ENCODE peak calls at places on chromosomes 16 and 17, in ten cellular contexts. V is gastrocnemius medialis; K is progenitor cell of endocrine pancreas; G is ovary; O is effector memory CD8-positive, alpha-beta T cell; H is Caki2; F is sciatic nerve; W is neural progenitor cell; L is COR-L47; I is anterior cingulate cortex. A is an unnamed sample.
A peak's percentile ranks its signal among the peaks of the same experiment; 100 is the strongest.

GRCh38 chr17:81556175-81556691 is 4.1 kb upstream of the FAAP100 start:
- DNase-seq in V (peak; percentile 67), K (no peak), G (no peak), O (no peak), H (peak; percentile 66), F (no peak), W (no peak), L (no peak), I (no peak), A (peak; percentile 19)

GRCh38 chr17:78939615-78940014 is 14.4 kb upstream of the TIMP2 start:
- DNase-seq in V (no peak), K (no peak), G (no peak), O (no peak), H (peak; percentile 50), F (no peak), W (no peak), L (no peak), I (no peak), A (peak; percentile 16)

GRCh38 chr17:81444610-81445339 is 49.5 kb downstream of the BAHCC1 start:
- DNase-seq in V (no peak), K (no peak), G (no peak), O (no peak), H (no peak), F (no peak), W (no peak), L (no peak), I (no peak), A (no peak)

GRCh38 chr16:58280846-58281301 is 14.0 kb downstream of the PRSS54 start:
- DNase-seq in V (no peak), K (no peak), G (no peak), O (no peak), H (no peak), F (no peak), W (no peak), L (no peak), I (no peak), A (no peak)

GRCh38 chr17:81440511-81441244 is 45.4 kb downstream of the BAHCC1 start:
- DNase-seq in V (no peak), K (peak; percentile 68), G (no peak), O (no peak), H (no peak), F (no peak), W (peak; percentile 80), L (peak; percentile 62), I (no peak), A (no peak)

GRCh38 chr17:16363749-16364536 is 10.7 kb upstream of the CENPV start:
- DNase-seq in V (peak; percentile 48), K (peak; percentile 63), G (peak; percentile 78), O (peak; percentile 61), H (peak; percentile 46), F (peak; percentile 83), W (peak; percentile 88), L (peak; percentile 34), I (no peak), A (peak; percentile 47)

GRCh38 chr16:81442220-81442908 is 2.2 kb upstream of the CMIP start:
- DNase-seq in V (no peak), K (no peak), G (no peak), O (peak; percentile 35), H (no peak), F (no peak), W (no peak), L (no peak), I (no peak), A (no peak)

GRCh38 chr17:68197997-68198930 is 49.6 kb upstream of the AMZ2 start:
- DNase-seq in V (no peak), K (no peak), G (no peak), O (no peak), H (no peak), F (no peak), W (peak; percentile 16), L (no peak), I (no peak), A (no peak)

GRCh38 chr16:85685251-85685650 is 3.5 kb downstream of the GINS2 start:
- DNase-seq in V (no peak), K (no peak), G (no peak), O (no peak), H (no peak), F (no peak), W (no peak), L (no peak), I (no peak), A (no peak)

GRCh38 chr16:88920618-88921602 is 54.5 kb upstream of the PABPN1L start:
- DNase-seq in V (no peak), K (no peak), G (peak; percentile 42), O (no peak), H (peak; percentile 46), F (peak; percentile 82), W (no peak), L (peak; percentile 81), I (no peak), A (no peak)

GRCh38 chr16:66290431-66290830 is 76.1 kb upstream of the CDH5 start:
- DNase-seq in V (no peak), K (no peak), G (no peak), O (no peak), H (no peak), F (peak; percentile 14), W (no peak), L (no peak), I (no peak), A (no peak)

GRCh38 chr17:73770115-73770848 is 126.0 kb upstream of the SDK2 start:
- DNase-seq in V (peak; percentile 27), K (no peak), G (peak; percentile 46), O (no peak), H (peak; percentile 45), F (peak; percentile 90), W (no peak), L (peak; percentile 72), I (no peak), A (peak; percentile 49)

GRCh38 chr16:12757546-12757945 is 46.1 kb downstream of the CPPED1 start:
- DNase-seq in V (no peak), K (no peak), G (no peak), O (no peak), H (no peak), F (no peak), W (no peak), L (peak; percentile 10), I (no peak), A (no peak)

GRCh38 chr16:75774197-75774596 is 47.9 kb upstream of the CPHXL start:
- DNase-seq in V (no peak), K (no peak), G (no peak), O (no peak), H (no peak), F (no peak), W (no peak), L (no peak), I (no peak), A (no peak)

GRCh38 chr16:88759245-88759975 is 25.6 kb downstream of the PIEZO1 start:
- DNase-seq in V (no peak), K (no peak), G (peak; percentile 57), O (peak; percentile 49), H (no peak), F (no peak), W (peak; percentile 79), L (no peak), I (no peak), A (no peak)

GRCh38 chr17:15123593-15124590 is 141.2 kb downstream of the PMP22 start:
- DNase-seq in V (no peak), K (no peak), G (no peak), O (no peak), H (no peak), F (no peak), W (no peak), L (no peak), I (no peak), A (no peak)

GRCh38 chr17:70313450-70313849 is 144.1 kb downstream of the KCNJ2 start:
- DNase-seq in V (no peak), K (no peak), G (no peak), O (no peak), H (no peak), F (no peak), W (no peak), L (no peak), I (no peak), A (no peak)

GRCh38 chr16:49520684-49521083 is 147.1 kb downstream of the C16orf78 start:
- DNase-seq in V (no peak), K (no peak), G (no peak), O (no peak), H (no peak), F (no peak), W (no peak), L (no peak), I (no peak), A (no peak)

GRCh38 chr17:76394166-76394565 is 9.8 kb downstream of the SPHK1 start:
- DNase-seq in V (no peak), K (no peak), G (no peak), O (no peak), H (peak; percentile 94), F (no peak), W (no peak), L (no peak), I (no peak), A (peak; percentile 89)

GRCh38 chr17:41650794-41651624 is 26.6 kb upstream of the KRT17 start:
- DNase-seq in V (no peak), K (no peak), G (no peak), O (no peak), H (no peak), F (no peak), W (no peak), L (no peak), I (no peak), A (no peak)

GRCh38 chr17:14776791-14777190 is 475.9 kb downstream of the HS3ST3B1 start:
- DNase-seq in V (no peak), K (no peak), G (no peak), O (no peak), H (no peak), F (no peak), W (no peak), L (no peak), I (no peak), A (no peak)

GRCh38 chr16:4454618-4455017 is 19.8 kb downstream of the NMRAL1 start:
- DNase-seq in V (no peak), K (no peak), G (no peak), O (no peak), H (no peak), F (no peak), W (peak; percentile 43), L (no peak), I (no peak), A (peak; percentile 4)

GRCh38 chr16:72467157-72467759 is 295.3 kb upstream of the PMFBP1 start:
- DNase-seq in V (no peak), K (no peak), G (no peak), O (no peak), H (peak; percentile 39), F (no peak), W (peak; percentile 64), L (peak; percentile 39), I (no peak), A (peak; percentile 51)

GRCh38 chr16:31291376-31291775 is 31.6 kb downstream of the ITGAM start:
- DNase-seq in V (no peak), K (no peak), G (no peak), O (no peak), H (no peak), F (no peak), W (no peak), L (no peak), I (no peak), A (no peak)

GRCh38 chr17:51152766-51153209 is 571 bp upstream of the NME1 start:
- DNase-seq in V (no peak), K (no peak), G (no peak), O (no peak), H (no peak), F (no peak), W (no peak), L (no peak), I (no peak), A (no peak)

GRCh38 chr17:69473801-69474170 is 59.3 kb downstream of the MAP2K6 start:
- DNase-seq in V (no peak), K (no peak), G (no peak), O (no peak), H (no peak), F (no peak), W (no peak), L (no peak), I (no peak), A (no peak)

A was measured in kidney glomerular epithelial cell.